ENCODE peak calls at places on chromosomes 6 and 20, in seven cellular contexts. One of them, this sample, is unnamed. For H3K4me1, the result is how much of the 10 kb centered on the place peaks cover.

GRCh38 chr6:69796081-69796626 is 656 bp downstream of the LMBRD1 start:
- DNase-seq in aorta: no peak
- DNase-seq in SJSA1: peak
- DNase-seq in endothelial cell of umbilical vein: peak
- DNase-seq in pancreas: peak
- DNase-seq in PC-3: peak
- DNase-seq in A549: peak
- DNase-seq in this sample: no peak

GRCh38 chr6:24480705-24481104 is 8.7 kb downstream of the GPLD1 start:
- DNase-seq in PC-3: no peak
- DNase-seq in A549: no peak
- DNase-seq in pancreas: no peak
- DNase-seq in endothelial cell of umbilical vein: no peak
- DNase-seq in SJSA1: no peak
- DNase-seq in aorta: no peak
- DNase-seq in this sample: no peak

GRCh38 chr6:47478233-47479155 is 905 bp downstream of the CD2AP start:
- DNase-seq in pancreas: no peak
- DNase-seq in PC-3: peak
- DNase-seq in endothelial cell of umbilical vein: peak
- DNase-seq in SJSA1: peak
- DNase-seq in A549: peak
- DNase-seq in aorta: no peak
- DNase-seq in this sample: no peak

GRCh38 chr6:139230421-139230840 is 61.4 kb downstream of the TXLNB start:
- DNase-seq in endothelial cell of umbilical vein: no peak
- DNase-seq in SJSA1: no peak
- DNase-seq in PC-3: peak
- DNase-seq in pancreas: no peak
- DNase-seq in A549: peak
- DNase-seq in aorta: no peak
- DNase-seq in this sample: no peak

GRCh38 chr6:168860341-168860740 is 393.3 kb downstream of the THBS2 start:
- DNase-seq in aorta: no peak
- DNase-seq in endothelial cell of umbilical vein: no peak
- DNase-seq in A549: no peak
- DNase-seq in pancreas: no peak
- DNase-seq in SJSA1: no peak
- DNase-seq in PC-3: no peak
- DNase-seq in this sample: no peak

GRCh38 chr20:41649489-41649888 is 31.3 kb upstream of the CHD6 start:
- DNase-seq in pancreas: no peak
- DNase-seq in endothelial cell of umbilical vein: no peak
- DNase-seq in aorta: no peak
- DNase-seq in A549: no peak
- DNase-seq in PC-3: no peak
- DNase-seq in SJSA1: no peak
- DNase-seq in this sample: no peak

GRCh38 chr20:4153661-4154238 is 138.4 kb upstream of the RNF24 start:
- DNase-seq in pancreas: no peak
- DNase-seq in aorta: peak
- DNase-seq in PC-3: no peak
- DNase-seq in endothelial cell of umbilical vein: no peak
- DNase-seq in SJSA1: no peak
- DNase-seq in A549: no peak
- DNase-seq in this sample: no peak

GRCh38 chr20:3045042-3045815 is 623 bp upstream of the MRPS26 start:
- DNase-seq in PC-3: peak
- DNase-seq in A549: no peak
- DNase-seq in pancreas: no peak
- DNase-seq in aorta: peak
- DNase-seq in SJSA1: peak
- DNase-seq in endothelial cell of umbilical vein: no peak
- DNase-seq in this sample: no peak

GRCh38 chr20:4835244-4836177 is 113.8 kb downstream of the PRND start:
- DNase-seq in SJSA1: no peak
- DNase-seq in aorta: no peak
- DNase-seq in pancreas: no peak
- DNase-seq in A549: no peak
- DNase-seq in PC-3: no peak
- DNase-seq in endothelial cell of umbilical vein: no peak
- DNase-seq in this sample: no peak

GRCh38 chr6:14975124-14975815 is 270.6 kb upstream of the JARID2 start:
- DNase-seq in A549: no peak
- DNase-seq in SJSA1: no peak
- DNase-seq in endothelial cell of umbilical vein: no peak
- DNase-seq in pancreas: no peak
- DNase-seq in aorta: no peak
- DNase-seq in PC-3: no peak
- DNase-seq in this sample: no peak

GRCh38 chr6:167572106-167572505 is 247.2 kb downstream of the TTLL2 start:
- DNase-seq in aorta: no peak
- DNase-seq in endothelial cell of umbilical vein: no peak
- DNase-seq in SJSA1: no peak
- DNase-seq in PC-3: no peak
- DNase-seq in A549: no peak
- DNase-seq in pancreas: no peak
- DNase-seq in this sample: no peak

GRCh38 chr6:165658395-165659058 is 4.5 kb downstream of the PDE10A start:
- DNase-seq in aorta: no peak
- DNase-seq in pancreas: no peak
- DNase-seq in PC-3: no peak
- DNase-seq in endothelial cell of umbilical vein: no peak
- DNase-seq in A549: no peak
- DNase-seq in SJSA1: no peak
- DNase-seq in this sample: no peak

GRCh38 chr6:33080127-33081089 is 4.6 kb downstream of the HLA-DPB1 start:
- DNase-seq in SJSA1: no peak
- DNase-seq in aorta: peak
- DNase-seq in pancreas: peak
- DNase-seq in PC-3: no peak
- DNase-seq in endothelial cell of umbilical vein: peak
- DNase-seq in A549: no peak
- DNase-seq in this sample: peak

GRCh38 chr20:49956689-49957443 is 20.7 kb downstream of the RNF114 start:
- DNase-seq in PC-3: no peak
- DNase-seq in SJSA1: no peak
- DNase-seq in aorta: peak
- DNase-seq in A549: no peak
- DNase-seq in endothelial cell of umbilical vein: no peak
- DNase-seq in pancreas: no peak
- DNase-seq in this sample: no peak

GRCh38 chr6:142271476-142271875 is 30.3 kb upstream of the ADGRG6 start:
- DNase-seq in aorta: no peak
- DNase-seq in SJSA1: no peak
- DNase-seq in PC-3: no peak
- DNase-seq in A549: no peak
- DNase-seq in endothelial cell of umbilical vein: no peak
- DNase-seq in pancreas: no peak
- DNase-seq in this sample: no peak

GRCh38 chr20:46014517-46015396 is 6.0 kb downstream of the MMP9 start:
- DNase-seq in SJSA1: no peak
- DNase-seq in A549: no peak
- DNase-seq in PC-3: no peak
- DNase-seq in pancreas: no peak
- DNase-seq in endothelial cell of umbilical vein: peak
- DNase-seq in aorta: no peak
- DNase-seq in this sample: no peak
- H3K4me1 ChIP-seq in SJSA1: under half
- H3K4me1 ChIP-seq in A549: under half
- H3K4me1 ChIP-seq in PC-3: under half
- H3K4me1 ChIP-seq in pancreas: under half
- H3K4me1 ChIP-seq in endothelial cell of umbilical vein: under half
- H3K4me1 ChIP-seq in aorta: under half
- H3K4me1 ChIP-seq in this sample: under half

GRCh38 chr6:160163425-160163824 is 41.8 kb downstream of the SLC22A1 start:
- DNase-seq in A549: no peak
- DNase-seq in pancreas: no peak
- DNase-seq in PC-3: no peak
- DNase-seq in endothelial cell of umbilical vein: no peak
- DNase-seq in aorta: no peak
- DNase-seq in SJSA1: no peak
- DNase-seq in this sample: no peak
- H3K4me1 ChIP-seq in A549: under half
- H3K4me1 ChIP-seq in pancreas: under half
- H3K4me1 ChIP-seq in PC-3: under half
- H3K4me1 ChIP-seq in endothelial cell of umbilical vein: under half
- H3K4me1 ChIP-seq in aorta: under half
- H3K4me1 ChIP-seq in SJSA1: under half
- H3K4me1 ChIP-seq in this sample: under half

GRCh38 chr20:10644458-10645204 is 29.2 kb downstream of the JAG1 start:
- DNase-seq in A549: no peak
- DNase-seq in aorta: no peak
- DNase-seq in pancreas: no peak
- DNase-seq in SJSA1: no peak
- DNase-seq in endothelial cell of umbilical vein: no peak
- DNase-seq in PC-3: no peak
- DNase-seq in this sample: no peak
- H3K4me1 ChIP-seq in A549: under half
- H3K4me1 ChIP-seq in aorta: under half
- H3K4me1 ChIP-seq in pancreas: under half
- H3K4me1 ChIP-seq in SJSA1: under half
- H3K4me1 ChIP-seq in endothelial cell of umbilical vein: under half
- H3K4me1 ChIP-seq in PC-3: under half
- H3K4me1 ChIP-seq in this sample: under half

GRCh38 chr6:10415593-10416480 is 963 bp upstream of the TFAP2A start:
- DNase-seq in SJSA1: no peak
- DNase-seq in PC-3: peak
- DNase-seq in pancreas: no peak
- DNase-seq in A549: no peak
- DNase-seq in endothelial cell of umbilical vein: no peak
- DNase-seq in aorta: no peak
- DNase-seq in this sample: no peak

GRCh38 chr6:10414766-10415592 is at the start of gene TFAP2A:
- DNase-seq in endothelial cell of umbilical vein: no peak
- DNase-seq in SJSA1: peak
- DNase-seq in PC-3: peak
- DNase-seq in pancreas: no peak
- DNase-seq in A549: peak
- DNase-seq in aorta: no peak
- DNase-seq in this sample: no peak

GRCh38 chr6:10416863-10417641 is 2.2 kb upstream of the TFAP2A start:
- DNase-seq in A549: no peak
- DNase-seq in PC-3: no peak
- DNase-seq in pancreas: no peak
- DNase-seq in SJSA1: no peak
- DNase-seq in endothelial cell of umbilical vein: no peak
- DNase-seq in aorta: no peak
- DNase-seq in this sample: no peak

GRCh38 chr6:10417681-10418104 is 2.8 kb upstream of the TFAP2A start:
- DNase-seq in aorta: no peak
- DNase-seq in A549: no peak
- DNase-seq in SJSA1: no peak
- DNase-seq in PC-3: no peak
- DNase-seq in endothelial cell of umbilical vein: no peak
- DNase-seq in pancreas: no peak
- DNase-seq in this sample: no peak

GRCh38 chr6:10416516-10416862 is 1.6 kb upstream of the TFAP2A start:
- DNase-seq in aorta: no peak
- DNase-seq in endothelial cell of umbilical vein: no peak
- DNase-seq in PC-3: no peak
- DNase-seq in pancreas: no peak
- DNase-seq in A549: no peak
- DNase-seq in SJSA1: no peak
- DNase-seq in this sample: no peak
- H3K4me1 ChIP-seq in aorta: under half
- H3K4me1 ChIP-seq in endothelial cell of umbilical vein: under half
- H3K4me1 ChIP-seq in PC-3: under half
- H3K4me1 ChIP-seq in pancreas: under half
- H3K4me1 ChIP-seq in A549: under half
- H3K4me1 ChIP-seq in SJSA1: under half
- H3K4me1 ChIP-seq in this sample: under half

DNA sequence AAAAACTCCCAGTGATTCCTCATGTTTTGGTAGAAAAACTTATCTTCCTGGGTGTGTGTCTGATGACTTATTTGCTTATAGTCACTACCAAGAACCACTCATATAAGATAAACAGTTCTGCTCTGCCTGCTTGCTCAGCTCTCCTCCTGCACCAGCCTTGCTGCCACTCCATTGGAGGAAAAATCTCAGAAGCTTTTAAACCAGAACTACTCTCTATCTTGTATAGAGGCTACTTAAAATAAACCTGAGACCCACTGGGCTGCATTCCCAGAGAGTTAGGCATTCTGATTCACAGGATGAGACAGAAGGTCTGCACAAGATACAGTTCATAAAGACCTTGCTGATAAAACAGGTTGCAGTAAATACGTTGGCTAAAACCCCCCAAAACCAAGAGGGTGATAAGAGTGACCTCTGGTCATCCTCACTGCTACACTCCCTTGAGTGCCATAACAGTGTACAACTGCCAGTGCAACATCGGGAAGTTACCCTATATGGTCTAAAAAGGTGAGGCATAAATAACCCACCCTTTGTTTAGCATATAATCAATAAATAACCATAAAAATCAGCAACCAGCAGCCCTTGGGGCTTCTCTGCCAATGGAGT is 728.3 kb downstream of the EPHA7 start:
- DNase-seq in endothelial cell of umbilical vein: no peak
- DNase-seq in PC-3: peak
- DNase-seq in aorta: no peak
- DNase-seq in A549: no peak
- DNase-seq in SJSA1: no peak
- DNase-seq in pancreas: no peak
- DNase-seq in this sample: no peak
- H3K4me1 ChIP-seq in endothelial cell of umbilical vein: under half
- H3K4me1 ChIP-seq in PC-3: under half
- H3K4me1 ChIP-seq in aorta: under half
- H3K4me1 ChIP-seq in A549: under half
- H3K4me1 ChIP-seq in SJSA1: under half
- H3K4me1 ChIP-seq in pancreas: under half
- H3K4me1 ChIP-seq in this sample: under half

DNA sequence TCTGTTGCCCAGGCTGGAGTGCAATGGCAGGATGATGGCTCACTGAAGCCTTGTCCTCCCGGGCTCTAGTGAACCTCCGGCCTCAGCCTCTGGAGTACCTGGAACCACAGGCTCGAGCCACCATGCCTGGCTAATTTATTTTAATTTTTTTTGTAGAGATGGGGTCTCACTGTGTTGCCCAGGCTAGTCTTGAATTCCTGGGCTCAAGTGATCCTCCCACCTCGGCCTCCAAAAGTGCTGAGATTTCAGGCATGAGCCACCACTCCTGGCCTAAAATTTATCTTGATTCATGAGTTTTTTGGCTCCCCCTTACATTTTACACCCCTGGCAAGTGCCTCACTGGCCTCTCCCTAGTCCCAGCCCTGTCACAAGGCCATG is 2.5 kb upstream of the SLC29A1 start:
- DNase-seq in aorta: no peak
- DNase-seq in SJSA1: no peak
- DNase-seq in A549: no peak
- DNase-seq in PC-3: no peak
- DNase-seq in endothelial cell of umbilical vein: no peak
- DNase-seq in pancreas: no peak
- DNase-seq in this sample: no peak
- H3K4me1 ChIP-seq in aorta: under half
- H3K4me1 ChIP-seq in SJSA1: half or more
- H3K4me1 ChIP-seq in A549: half or more
- H3K4me1 ChIP-seq in PC-3: under half
- H3K4me1 ChIP-seq in endothelial cell of umbilical vein: half or more
- H3K4me1 ChIP-seq in pancreas: half or more
- H3K4me1 ChIP-seq in this sample: under half

GRCh38 chr20:59153832-59154231 is 9.8 kb upstream of the ZNF831 start:
- DNase-seq in endothelial cell of umbilical vein: no peak
- DNase-seq in pancreas: no peak
- DNase-seq in aorta: no peak
- DNase-seq in A549: no peak
- DNase-seq in SJSA1: no peak
- DNase-seq in PC-3: no peak
- DNase-seq in this sample: no peak
- H3K4me1 ChIP-seq in endothelial cell of umbilical vein: under half
- H3K4me1 ChIP-seq in pancreas: under half
- H3K4me1 ChIP-seq in aorta: under half
- H3K4me1 ChIP-seq in A549: under half
- H3K4me1 ChIP-seq in SJSA1: under half
- H3K4me1 ChIP-seq in PC-3: under half
- H3K4me1 ChIP-seq in this sample: under half